ENCODE peak calls at places on chromosomes 12 and 14, in five cellular contexts. R, L, H, V and B are unnamed samples. For H3K4me1, the result is how much of the 10 kb centered on the place peaks cover.

GRCh38 chr12:31804185-31804504 is 75.3 kb upstream of the AMN1 start:
- DNase-seq in R (no peak), L (no peak), H (no peak), V (no peak), B (no peak)

GRCh38 chr12:67651380-67651695 is 2.8 kb downstream of the DYRK2 start:
- DNase-seq in R (peak), L (no peak), H (no peak), V (no peak), B (no peak)

GRCh38 chr12:46401703-46402102 is 29.1 kb upstream of the SLC38A2 start:
- DNase-seq in R (peak), L (no peak), H (no peak), V (no peak), B (no peak)

GRCh38 chr14:90453401-90453951 is 56.6 kb downstream of the CALM1 start:
- DNase-seq in R (no peak), L (no peak), H (no peak), V (peak), B (no peak)

GRCh38 chr12:15584366-15585041 is 204.7 kb downstream of the EPS8 start:
- DNase-seq in R (no peak), L (no peak), H (no peak), V (no peak), B (no peak)

GRCh38 chr14:40164083-40164482 is 731.9 kb upstream of the FBXO33 start:
- DNase-seq in R (no peak), L (no peak), H (no peak), V (no peak), B (no peak)

GRCh38 chr12:113794774-113795173 is 171.4 kb downstream of the RBM19 start:
- DNase-seq in R (no peak), L (no peak), H (no peak), V (no peak), B (no peak)

GRCh38 chr14:34502826-34503225 is 36.7 kb downstream of the EAPP start:
- DNase-seq in R (no peak), L (no peak), H (no peak), V (no peak), B (no peak)

GRCh38 chr14:72801381-72801812 is 92.5 kb downstream of the DPF3 start:
- DNase-seq in R (no peak), L (peak), H (no peak), V (no peak), B (no peak)

GRCh38 chr12:80040075-80040738 is 59.1 kb upstream of the OTOGL start:
- DNase-seq in R (no peak), L (no peak), H (no peak), V (no peak), B (no peak)

GRCh38 chr12:6552140-6552551 is 3.7 kb downstream of the IFFO1 start:
- DNase-seq in R (no peak), L (no peak), H (no peak), V (no peak), B (no peak)

GRCh38 chr12:105725054-105725453 is 394.6 kb downstream of the C12orf75 start:
- DNase-seq in R (no peak), L (no peak), H (no peak), V (no peak), B (no peak)

GRCh38 chr14:100587248-100587762 is at the start of gene BEGAIN:
- DNase-seq in R (no peak), L (no peak), H (no peak), V (no peak), B (no peak)

GRCh38 chr12:109767456-109767855 is 53.8 kb downstream of the FAM222A start:
- DNase-seq in R (no peak), L (no peak), H (no peak), V (no peak), B (no peak)

GRCh38 chr14:24351517-24351916 is 11.7 kb upstream of the RIPK3 start:
- DNase-seq in R (no peak), L (no peak), H (no peak), V (no peak), B (no peak)

GRCh38 chr14:94474581-94475031 is 1.4 kb downstream of the SERPINA9 start:
- DNase-seq in R (no peak), L (no peak), H (no peak), V (no peak), B (no peak)

GRCh38 chr12:31491819-31492598 is 98.9 kb downstream of the DENND5B start:
- DNase-seq in R (no peak), L (peak), H (no peak), V (no peak), B (no peak)

GRCh38 chr12:34379142-34379541 is 356.8 kb downstream of the ALG10 start:
- DNase-seq in R (no peak), L (no peak), H (no peak), V (no peak), B (no peak)

GRCh38 chr14:92516966-92517350 is 3.4 kb downstream of the RIN3 start:
- DNase-seq in R (no peak), L (no peak), H (no peak), V (no peak), B (no peak)

GRCh38 chr12:20657496-20657895 is 37.6 kb upstream of the SLCO1C1 start:
- DNase-seq in R (no peak), L (no peak), H (no peak), V (no peak), B (no peak)

GRCh38 chr12:31315779-31316465 is 10.0 kb downstream of the SINHCAF start:
- DNase-seq in R (no peak), L (no peak), H (no peak), V (no peak), B (no peak)

GRCh38 chr14:55582741-55583140 is 2.7 kb downstream of the KTN1 start:
- DNase-seq in R (no peak), L (no peak), H (no peak), V (no peak), B (no peak)

GRCh38 chr14:23727566-23728335 is 91.6 kb downstream of the DHRS2 start:
- DNase-seq in R (no peak), L (no peak), H (no peak), V (no peak), B (no peak)

GRCh38 chr14:92473947-92474535 is 39.5 kb upstream of the RIN3 start:
- DNase-seq in R (no peak), L (no peak), H (no peak), V (peak), B (peak)

GRCh38 chr12:27709932-27710591 is 570 bp upstream of the MRPS35 start:
- DNase-seq in R (peak), L (peak), H (no peak), V (no peak), B (no peak)

GRCh38 chr12:128914908-128915563 is 61.8 kb downstream of the GLT1D1 start:
- DNase-seq in R (no peak), L (no peak), H (peak), V (no peak), B (no peak)

GRCh38 chr12:45329238-45329637 is 113.3 kb downstream of the ANO6 start:
- DNase-seq in R (no peak), L (no peak), H (no peak), V (no peak), B (no peak)
- H3K4me1 ChIP-seq in R (under half), L (under half), H (under half), V (under half), B (under half)

GRCh38 chr14:105168496-105168978 is at the start of gene JAG2:
- DNase-seq in R (peak), L (no peak), H (peak), V (peak), B (no peak)
- TF ChIP-seq POLR2AphosphoS5 in R (no peak), L (no peak), H (no peak), V (no peak), B (no peak)

GRCh38 chr12:50442178-50442908 is 41.7 kb downstream of the LARP4 start:
- DNase-seq in R (no peak), L (no peak), H (no peak), V (no peak), B (no peak)

GRCh38 chr12:50441763-50442162 is 41.1 kb downstream of the LARP4 start:
- DNase-seq in R (no peak), L (no peak), H (peak), V (no peak), B (no peak)

DNA sequence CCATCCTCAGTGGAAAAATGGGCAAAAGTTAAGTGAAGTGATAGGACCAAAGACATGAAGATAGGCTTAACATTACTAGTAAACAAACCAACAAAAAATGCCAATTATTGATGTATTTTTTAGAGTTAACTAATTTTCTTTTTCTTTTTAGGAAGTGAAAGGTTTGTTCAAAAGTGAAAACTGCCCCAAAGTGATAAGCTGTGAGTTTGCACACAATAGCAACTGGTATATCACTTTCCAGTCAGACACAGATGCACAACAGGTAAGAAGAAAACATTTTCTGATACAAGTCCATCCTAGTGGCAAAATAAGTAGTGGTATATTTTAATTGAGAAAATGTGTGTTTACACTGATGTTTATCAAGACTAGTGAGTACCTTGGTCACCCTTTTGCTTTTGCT is 39.6 kb downstream of the LARP4 start:
- DNase-seq in R (no peak), L (no peak), H (no peak), V (no peak), B (no peak)
- H3K4me1 ChIP-seq in R (under half), L (under half), H (under half), V (under half), B (under half)

DNA sequence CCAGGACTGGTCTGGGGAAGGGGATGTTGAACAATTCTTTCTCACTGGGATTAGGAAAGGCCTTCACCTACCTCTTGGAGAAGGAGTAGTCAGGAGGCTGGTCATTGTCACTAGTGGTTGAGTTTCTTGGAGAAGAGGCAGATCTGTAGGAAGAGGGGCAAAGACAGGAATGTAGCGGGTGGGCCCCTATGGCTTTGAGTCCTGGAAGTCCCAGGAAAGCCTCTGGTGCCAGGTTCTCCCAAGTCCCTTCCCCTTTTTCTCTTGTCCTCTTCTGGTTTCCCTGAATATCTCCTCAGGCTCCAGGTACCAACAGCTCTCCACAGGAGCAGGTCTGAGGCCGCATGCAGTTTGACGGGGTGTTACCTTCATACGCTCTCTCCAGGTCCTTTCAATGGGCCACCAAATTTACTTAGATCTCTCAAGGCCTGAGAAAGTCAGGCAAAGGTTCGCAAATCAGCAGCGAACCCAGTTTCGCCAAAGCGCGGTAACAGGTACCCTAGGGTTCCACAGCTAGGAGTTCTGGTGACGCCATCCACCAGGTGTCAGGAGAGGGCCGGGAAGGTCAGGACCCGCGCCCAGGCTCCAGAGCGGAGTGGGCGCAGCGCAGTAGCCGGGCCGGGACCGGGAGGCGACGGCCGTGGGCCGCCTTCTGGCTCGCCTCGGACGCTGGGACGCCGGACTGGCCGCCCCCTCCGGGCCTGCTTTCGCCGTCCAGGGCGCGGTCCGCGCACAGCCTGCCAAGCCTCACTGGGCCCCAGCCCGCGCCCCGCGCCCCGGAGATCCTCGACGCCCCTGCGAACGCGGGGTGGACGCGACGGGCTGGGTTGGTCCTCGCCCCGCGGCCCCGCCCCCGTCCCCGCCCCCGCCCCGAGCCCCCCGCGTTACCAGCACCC is 795 bp downstream of the SMAGP start:
- DNase-seq in R (peak), L (no peak), H (peak), V (peak), B (no peak)
- TF ChIP-seq POLR2AphosphoS5 in R (no peak), L (no peak), H (peak), V (no peak), B (no peak)

DNA sequence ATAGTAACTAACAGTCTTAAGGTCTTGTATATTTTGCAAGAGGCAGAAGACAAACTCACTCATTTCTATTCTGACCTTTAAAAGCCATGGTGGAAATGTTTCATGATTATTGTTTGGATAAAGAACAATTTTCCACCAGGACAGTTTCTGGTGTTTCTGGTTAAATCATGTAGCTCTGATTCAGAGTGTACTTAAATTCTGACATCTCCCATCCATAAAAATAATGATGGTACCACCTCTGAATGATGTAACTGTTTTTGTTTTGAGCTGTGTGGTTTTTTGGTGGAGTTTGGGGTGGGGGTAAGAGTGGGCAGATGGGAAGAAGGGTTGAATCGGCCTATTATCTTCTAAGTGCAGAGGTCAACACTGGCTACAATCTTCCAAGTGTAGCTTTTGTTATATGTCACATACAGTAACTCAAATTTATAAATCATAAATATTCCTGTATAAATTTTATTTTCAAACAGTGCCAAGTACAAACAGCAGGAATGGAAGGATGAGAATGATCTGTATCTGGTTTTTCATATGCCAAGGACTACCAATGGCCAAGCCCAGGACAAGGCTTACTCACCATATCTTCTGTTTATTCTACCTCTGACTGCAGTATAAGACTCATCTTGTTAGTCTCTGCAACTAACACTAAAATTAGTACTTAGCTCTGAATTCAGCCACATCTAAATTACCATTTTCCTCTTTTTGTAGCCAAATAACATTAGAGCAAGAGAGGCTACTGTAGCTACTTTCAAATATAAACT is 108.7 kb downstream of the BCAT1 start:
- DNase-seq in R (no peak), L (no peak), H (no peak), V (no peak), B (no peak)
- H3K4me1 ChIP-seq in R (under half), L (under half), H (under half), V (under half), B (under half)

GRCh38 chr12:111404362-111405148 is 1.2 kb upstream of the SH2B3 start:
- DNase-seq in R (no peak), L (no peak), H (peak), V (no peak), B (no peak)

GRCh38 chr12:111406474-111407370 is 999 bp downstream of the SH2B3 start:
- DNase-seq in R (no peak), L (no peak), H (peak), V (no peak), B (no peak)

GRCh38 chr12:111407371-111408115 is 1.8 kb downstream of the SH2B3 start:
- DNase-seq in R (no peak), L (no peak), H (no peak), V (no peak), B (no peak)

GRCh38 chr12:111405856-111406473 is at the start of gene SH2B3:
- DNase-seq in R (no peak), L (no peak), H (no peak), V (no peak), B (no peak)

DNA sequence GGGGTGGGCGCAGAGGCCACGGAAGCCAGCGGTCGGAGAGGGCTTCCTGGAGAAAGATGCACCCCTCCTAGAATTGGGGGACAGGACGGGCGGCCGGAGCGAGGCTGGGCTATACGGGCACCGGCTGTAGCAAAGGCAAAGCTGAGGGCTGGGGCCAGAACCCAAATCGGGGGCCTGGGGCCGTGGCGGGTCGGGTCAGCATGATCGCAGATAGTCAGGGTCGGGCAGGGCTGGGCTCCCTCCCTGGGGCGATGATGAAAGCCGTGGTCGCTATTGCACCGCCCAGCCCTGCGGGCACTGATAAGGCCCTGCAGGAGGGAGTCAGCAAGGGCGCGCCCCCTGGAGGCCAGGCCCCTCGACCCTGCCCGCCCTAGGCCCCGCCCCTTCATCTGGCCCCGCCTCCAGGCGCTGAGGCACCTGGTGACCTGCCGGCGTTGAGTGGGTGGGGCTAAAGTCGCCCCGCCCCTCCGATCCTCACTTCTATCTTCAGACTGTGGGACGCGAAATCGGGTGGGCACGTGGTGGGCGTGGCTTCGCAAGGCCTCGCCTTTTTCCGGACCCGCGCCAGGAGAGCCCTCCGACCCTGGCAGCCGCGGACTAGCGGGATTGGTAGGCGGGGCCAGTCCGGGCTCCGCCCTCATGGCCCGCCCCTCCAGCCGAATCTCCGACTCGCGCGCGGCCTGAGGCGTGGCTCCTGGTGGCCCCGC is 421 bp upstream of the SH2B3 start:
- DNase-seq in R (peak), L (peak), H (peak), V (peak), B (peak)
- TF ChIP-seq POLR2AphosphoS5 in R (peak), L (peak), H (peak), V (no peak), B (no peak)

GRCh38 chr14:21226467-21226866 is 42.8 kb downstream of the HNRNPC start:
- DNase-seq in R (no peak), L (no peak), H (no peak), V (no peak), B (no peak)

GRCh38 chr14:21231020-21231652 is 38.1 kb downstream of the HNRNPC start:
- DNase-seq in R (no peak), L (no peak), H (no peak), V (no peak), B (no peak)

GRCh38 chr14:21229821-21230220 is 39.4 kb downstream of the HNRNPC start:
- DNase-seq in R (no peak), L (no peak), H (no peak), V (no peak), B (no peak)

GRCh38 chr14:21227981-21228380 is 41.3 kb downstream of the HNRNPC start:
- DNase-seq in R (no peak), L (no peak), H (no peak), V (no peak), B (no peak)

GRCh38 chr14:21227150-21227549 is 42.1 kb downstream of the HNRNPC start:
- DNase-seq in R (no peak), L (no peak), H (no peak), V (no peak), B (no peak)
- H3K4me1 ChIP-seq in R (under half), L (under half), H (under half), V (half or more), B (under half)

GRCh38 chr14:102906616-102907302 is 15.7 kb upstream of the AMN start:
- DNase-seq in R (no peak), L (no peak), H (no peak), V (no peak), B (no peak)

GRCh38 chr14:102905116-102906108 is 17.1 kb upstream of the AMN start:
- DNase-seq in R (no peak), L (no peak), H (no peak), V (no peak), B (no peak)

GRCh38 chr14:102908766-102909455 is 13.6 kb upstream of the AMN start:
- DNase-seq in R (no peak), L (no peak), H (no peak), V (no peak), B (no peak)

GRCh38 chr14:102907980-102908730 is 14.3 kb upstream of the AMN start:
- DNase-seq in R (no peak), L (no peak), H (no peak), V (no peak), B (no peak)

GRCh38 chr14:102907303-102907844 is 15.1 kb upstream of the AMN start:
- DNase-seq in R (no peak), L (no peak), H (no peak), V (no peak), B (no peak)
- TF ChIP-seq POLR2AphosphoS5 in R (no peak), L (no peak), H (no peak), V (no peak), B (no peak)